ENCODE peak calls at places on chromosomes 12 and 14, in seven cellular contexts. One of them, this sample, is unnamed.

GRCh38 chr12:113965951-113966797 is at the start of gene RBM19:
- DNase-seq in sigmoid colon: peak
- DNase-seq in amygdala: peak
- DNase-seq in NAMALWA: peak
- DNase-seq in esophagus squamous epithelium: peak
- DNase-seq in B cell: peak
- DNase-seq in effector memory CD4-positive, alpha-beta T cell: peak
- DNase-seq in this sample: peak

GRCh38 chr12:72872488-72872887 is 600.3 kb downstream of the TRHDE start:
- DNase-seq in amygdala: no peak
- DNase-seq in effector memory CD4-positive, alpha-beta T cell: no peak
- DNase-seq in NAMALWA: no peak
- DNase-seq in B cell: no peak
- DNase-seq in esophagus squamous epithelium: no peak
- DNase-seq in sigmoid colon: no peak
- DNase-seq in this sample: no peak

GRCh38 chr12:74719447-74719846 is 181.8 kb downstream of the ATXN7L3B start:
- DNase-seq in amygdala: no peak
- DNase-seq in NAMALWA: no peak
- DNase-seq in B cell: no peak
- DNase-seq in esophagus squamous epithelium: no peak
- DNase-seq in sigmoid colon: no peak
- DNase-seq in effector memory CD4-positive, alpha-beta T cell: no peak
- DNase-seq in this sample: no peak

GRCh38 chr14:75748340-75748739 is 87.3 kb downstream of the TTLL5 start:
- DNase-seq in amygdala: no peak
- DNase-seq in esophagus squamous epithelium: no peak
- DNase-seq in B cell: no peak
- DNase-seq in effector memory CD4-positive, alpha-beta T cell: no peak
- DNase-seq in sigmoid colon: no peak
- DNase-seq in NAMALWA: no peak
- DNase-seq in this sample: no peak

GRCh38 chr12:49092086-49092815 is 2.4 kb downstream of the DHH start:
- DNase-seq in amygdala: no peak
- DNase-seq in B cell: peak
- DNase-seq in sigmoid colon: no peak
- DNase-seq in effector memory CD4-positive, alpha-beta T cell: no peak
- DNase-seq in NAMALWA: peak
- DNase-seq in esophagus squamous epithelium: no peak
- DNase-seq in this sample: no peak

GRCh38 chr12:132660047-132660446 is 27.1 kb downstream of the POLE start:
- DNase-seq in effector memory CD4-positive, alpha-beta T cell: no peak
- DNase-seq in NAMALWA: no peak
- DNase-seq in B cell: no peak
- DNase-seq in sigmoid colon: peak
- DNase-seq in esophagus squamous epithelium: no peak
- DNase-seq in amygdala: no peak
- DNase-seq in this sample: no peak

GRCh38 chr12:91551927-91552326 is 369.3 kb upstream of the DCN start:
- DNase-seq in esophagus squamous epithelium: no peak
- DNase-seq in effector memory CD4-positive, alpha-beta T cell: no peak
- DNase-seq in sigmoid colon: no peak
- DNase-seq in NAMALWA: peak
- DNase-seq in B cell: no peak
- DNase-seq in amygdala: no peak
- DNase-seq in this sample: peak

GRCh38 chr14:94795372-94795771 is 25.5 kb upstream of the GSC start:
- DNase-seq in esophagus squamous epithelium: no peak
- DNase-seq in sigmoid colon: no peak
- DNase-seq in amygdala: no peak
- DNase-seq in B cell: no peak
- DNase-seq in NAMALWA: no peak
- DNase-seq in effector memory CD4-positive, alpha-beta T cell: no peak
- DNase-seq in this sample: no peak

GRCh38 chr12:24991209-24992049 is 42.5 kb upstream of the BCAT1 start:
- DNase-seq in B cell: peak
- DNase-seq in amygdala: no peak
- DNase-seq in effector memory CD4-positive, alpha-beta T cell: no peak
- DNase-seq in NAMALWA: peak
- DNase-seq in sigmoid colon: no peak
- DNase-seq in esophagus squamous epithelium: no peak
- DNase-seq in this sample: no peak

GRCh38 chr14:67964391-67964812 is 144.8 kb downstream of the RAD51B start:
- DNase-seq in effector memory CD4-positive, alpha-beta T cell: no peak
- DNase-seq in B cell: no peak
- DNase-seq in sigmoid colon: no peak
- DNase-seq in NAMALWA: no peak
- DNase-seq in esophagus squamous epithelium: no peak
- DNase-seq in amygdala: no peak
- DNase-seq in this sample: no peak

GRCh38 chr14:48937796-48938195 is 648.4 kb downstream of the RPS29 start:
- DNase-seq in amygdala: no peak
- DNase-seq in B cell: no peak
- DNase-seq in esophagus squamous epithelium: no peak
- DNase-seq in effector memory CD4-positive, alpha-beta T cell: no peak
- DNase-seq in sigmoid colon: peak
- DNase-seq in NAMALWA: no peak
- DNase-seq in this sample: no peak

GRCh38 chr14:76261371-76261811 is 109.7 kb downstream of the GPATCH2L start:
- DNase-seq in NAMALWA: no peak
- DNase-seq in effector memory CD4-positive, alpha-beta T cell: no peak
- DNase-seq in B cell: no peak
- DNase-seq in esophagus squamous epithelium: no peak
- DNase-seq in sigmoid colon: no peak
- DNase-seq in amygdala: no peak
- DNase-seq in this sample: no peak

GRCh38 chr12:74816398-74817175 is 279.0 kb downstream of the ATXN7L3B start:
- DNase-seq in B cell: no peak
- DNase-seq in esophagus squamous epithelium: no peak
- DNase-seq in amygdala: no peak
- DNase-seq in sigmoid colon: no peak
- DNase-seq in effector memory CD4-positive, alpha-beta T cell: no peak
- DNase-seq in NAMALWA: no peak
- DNase-seq in this sample: no peak

GRCh38 chr12:130565189-130565588 is 150.9 kb downstream of the RIMBP2 start:
- DNase-seq in sigmoid colon: no peak
- DNase-seq in B cell: no peak
- DNase-seq in effector memory CD4-positive, alpha-beta T cell: no peak
- DNase-seq in amygdala: no peak
- DNase-seq in esophagus squamous epithelium: no peak
- DNase-seq in NAMALWA: no peak
- DNase-seq in this sample: no peak

GRCh38 chr12:96889273-96889933 is 17.7 kb upstream of the NEDD1 start:
- DNase-seq in sigmoid colon: no peak
- DNase-seq in effector memory CD4-positive, alpha-beta T cell: no peak
- DNase-seq in amygdala: no peak
- DNase-seq in NAMALWA: no peak
- DNase-seq in B cell: no peak
- DNase-seq in esophagus squamous epithelium: no peak
- DNase-seq in this sample: no peak

GRCh38 chr12:11959117-11959823 is 111.5 kb upstream of the BCL2L14 start:
- DNase-seq in effector memory CD4-positive, alpha-beta T cell: no peak
- DNase-seq in B cell: no peak
- DNase-seq in esophagus squamous epithelium: no peak
- DNase-seq in sigmoid colon: no peak
- DNase-seq in amygdala: no peak
- DNase-seq in NAMALWA: no peak
- DNase-seq in this sample: no peak

GRCh38 chr14:59363545-59364226 is 101.5 kb downstream of the GPR135 start:
- DNase-seq in esophagus squamous epithelium: no peak
- DNase-seq in NAMALWA: no peak
- DNase-seq in effector memory CD4-positive, alpha-beta T cell: no peak
- DNase-seq in amygdala: no peak
- DNase-seq in sigmoid colon: no peak
- DNase-seq in B cell: no peak
- DNase-seq in this sample: no peak

GRCh38 chr14:59314953-59315599 is 126.6 kb downstream of the DAAM1 start:
- DNase-seq in amygdala: no peak
- DNase-seq in effector memory CD4-positive, alpha-beta T cell: no peak
- DNase-seq in esophagus squamous epithelium: no peak
- DNase-seq in NAMALWA: no peak
- DNase-seq in B cell: no peak
- DNase-seq in sigmoid colon: no peak
- DNase-seq in this sample: no peak

GRCh38 chr12:46930101-46930500 is 104.3 kb upstream of the SLC38A4 start:
- DNase-seq in effector memory CD4-positive, alpha-beta T cell: no peak
- DNase-seq in esophagus squamous epithelium: no peak
- DNase-seq in B cell: no peak
- DNase-seq in NAMALWA: no peak
- DNase-seq in amygdala: no peak
- DNase-seq in sigmoid colon: no peak
- DNase-seq in this sample: no peak

GRCh38 chr14:60968671-60969070 is 12.2 kb downstream of the TRMT5 start:
- DNase-seq in B cell: no peak
- DNase-seq in NAMALWA: no peak
- DNase-seq in effector memory CD4-positive, alpha-beta T cell: no peak
- DNase-seq in amygdala: no peak
- DNase-seq in sigmoid colon: no peak
- DNase-seq in esophagus squamous epithelium: no peak
- DNase-seq in this sample: no peak

GRCh38 chr12:25189656-25190055 is 5.3 kb downstream of the DNAI7 start:
- DNase-seq in sigmoid colon: no peak
- DNase-seq in esophagus squamous epithelium: no peak
- DNase-seq in NAMALWA: no peak
- DNase-seq in amygdala: no peak
- DNase-seq in effector memory CD4-positive, alpha-beta T cell: no peak
- DNase-seq in B cell: no peak
- DNase-seq in this sample: no peak

GRCh38 chr12:103799504-103800251 is 41.4 kb downstream of the NT5DC3 start:
- DNase-seq in B cell: no peak
- DNase-seq in esophagus squamous epithelium: no peak
- DNase-seq in effector memory CD4-positive, alpha-beta T cell: no peak
- DNase-seq in sigmoid colon: peak
- DNase-seq in NAMALWA: no peak
- DNase-seq in amygdala: no peak
- DNase-seq in this sample: no peak

GRCh38 chr14:66572836-66573235 is 64.9 kb downstream of the GPHN start:
- DNase-seq in amygdala: no peak
- DNase-seq in effector memory CD4-positive, alpha-beta T cell: no peak
- DNase-seq in sigmoid colon: no peak
- DNase-seq in esophagus squamous epithelium: no peak
- DNase-seq in NAMALWA: no peak
- DNase-seq in B cell: no peak
- DNase-seq in this sample: no peak

GRCh38 chr14:90093942-90094595 is 32.3 kb downstream of the KCNK13 start:
- DNase-seq in amygdala: no peak
- DNase-seq in effector memory CD4-positive, alpha-beta T cell: no peak
- DNase-seq in B cell: no peak
- DNase-seq in NAMALWA: no peak
- DNase-seq in esophagus squamous epithelium: no peak
- DNase-seq in sigmoid colon: no peak
- DNase-seq in this sample: no peak

GRCh38 chr14:52918486-52918885 is 32.4 kb downstream of the FERMT2 start:
- DNase-seq in amygdala: no peak
- DNase-seq in esophagus squamous epithelium: no peak
- DNase-seq in B cell: peak
- DNase-seq in sigmoid colon: no peak
- DNase-seq in NAMALWA: peak
- DNase-seq in effector memory CD4-positive, alpha-beta T cell: peak
- DNase-seq in this sample: no peak

GRCh38 chr14:38941485-38941884 is 161.6 kb downstream of the SEC23A start:
- DNase-seq in effector memory CD4-positive, alpha-beta T cell: no peak
- DNase-seq in NAMALWA: no peak
- DNase-seq in amygdala: no peak
- DNase-seq in esophagus squamous epithelium: no peak
- DNase-seq in B cell: no peak
- DNase-seq in sigmoid colon: no peak
- DNase-seq in this sample: no peak

GRCh38 chr14:22497671-22498093 is 91.3 kb downstream of the DAD1 start:
- DNase-seq in sigmoid colon: no peak
- DNase-seq in NAMALWA: no peak
- DNase-seq in effector memory CD4-positive, alpha-beta T cell: no peak
- DNase-seq in amygdala: no peak
- DNase-seq in esophagus squamous epithelium: no peak
- DNase-seq in B cell: no peak
- DNase-seq in this sample: no peak

GRCh38 chr12:80829767-80830166 is 108.0 kb downstream of the LIN7A start:
- DNase-seq in esophagus squamous epithelium: no peak
- DNase-seq in effector memory CD4-positive, alpha-beta T cell: no peak
- DNase-seq in B cell: no peak
- DNase-seq in amygdala: no peak
- DNase-seq in sigmoid colon: no peak
- DNase-seq in NAMALWA: no peak
- DNase-seq in this sample: no peak

GRCh38 chr12:64256166-64256800 is 34.2 kb upstream of the KICS2 start:
- DNase-seq in amygdala: no peak
- DNase-seq in effector memory CD4-positive, alpha-beta T cell: no peak
- DNase-seq in B cell: peak
- DNase-seq in NAMALWA: peak
- DNase-seq in esophagus squamous epithelium: no peak
- DNase-seq in sigmoid colon: no peak
- DNase-seq in this sample: no peak

GRCh38 chr12:123492290-123492689 is 34.4 kb downstream of the SNRNP35 start:
- DNase-seq in effector memory CD4-positive, alpha-beta T cell: no peak
- DNase-seq in sigmoid colon: no peak
- DNase-seq in amygdala: no peak
- DNase-seq in esophagus squamous epithelium: no peak
- DNase-seq in NAMALWA: no peak
- DNase-seq in B cell: no peak
- DNase-seq in this sample: no peak

GRCh38 chr12:8667280-8667679 is 4.7 kb upstream of the MFAP5 start:
- DNase-seq in amygdala: no peak
- DNase-seq in sigmoid colon: no peak
- DNase-seq in NAMALWA: peak
- DNase-seq in esophagus squamous epithelium: no peak
- DNase-seq in effector memory CD4-positive, alpha-beta T cell: no peak
- DNase-seq in B cell: no peak
- DNase-seq in this sample: no peak

GRCh38 chr14:75301666-75302325 is 23.2 kb downstream of the FOS start:
- DNase-seq in sigmoid colon: peak
- DNase-seq in NAMALWA: no peak
- DNase-seq in esophagus squamous epithelium: no peak
- DNase-seq in amygdala: no peak
- DNase-seq in B cell: no peak
- DNase-seq in effector memory CD4-positive, alpha-beta T cell: no peak
- DNase-seq in this sample: peak

GRCh38 chr14:31536201-31536960 is 24.8 kb upstream of the NUBPL start:
- DNase-seq in effector memory CD4-positive, alpha-beta T cell: no peak
- DNase-seq in NAMALWA: no peak
- DNase-seq in sigmoid colon: no peak
- DNase-seq in esophagus squamous epithelium: no peak
- DNase-seq in B cell: no peak
- DNase-seq in amygdala: no peak
- DNase-seq in this sample: no peak

GRCh38 chr12:65121049-65121955 is at the start of gene WIF1:
- DNase-seq in sigmoid colon: peak
- DNase-seq in esophagus squamous epithelium: no peak
- DNase-seq in B cell: peak
- DNase-seq in NAMALWA: no peak
- DNase-seq in effector memory CD4-positive, alpha-beta T cell: no peak
- DNase-seq in amygdala: no peak
- DNase-seq in this sample: peak

GRCh38 chr12:102454330-102454729 is 26.0 kb downstream of the IGF1 start:
- DNase-seq in effector memory CD4-positive, alpha-beta T cell: no peak
- DNase-seq in NAMALWA: no peak
- DNase-seq in B cell: no peak
- DNase-seq in amygdala: no peak
- DNase-seq in esophagus squamous epithelium: no peak
- DNase-seq in sigmoid colon: no peak
- DNase-seq in this sample: no peak

GRCh38 chr12:27151479-27151878 is 69.1 kb upstream of the C12orf71 start:
- DNase-seq in amygdala: no peak
- DNase-seq in B cell: no peak
- DNase-seq in sigmoid colon: no peak
- DNase-seq in effector memory CD4-positive, alpha-beta T cell: no peak
- DNase-seq in NAMALWA: no peak
- DNase-seq in esophagus squamous epithelium: no peak
- DNase-seq in this sample: no peak

GRCh38 chr12:10721654-10722501 is 1.2 kb downstream of the YBX3 start:
- DNase-seq in B cell: peak
- DNase-seq in sigmoid colon: peak
- DNase-seq in effector memory CD4-positive, alpha-beta T cell: peak
- DNase-seq in esophagus squamous epithelium: peak
- DNase-seq in amygdala: no peak
- DNase-seq in NAMALWA: peak
- DNase-seq in this sample: peak

GRCh38 chr14:75213172-75213571 is 36.8 kb upstream of the TMED10 start:
- DNase-seq in amygdala: no peak
- DNase-seq in sigmoid colon: no peak
- DNase-seq in esophagus squamous epithelium: no peak
- DNase-seq in NAMALWA: no peak
- DNase-seq in B cell: no peak
- DNase-seq in effector memory CD4-positive, alpha-beta T cell: no peak
- DNase-seq in this sample: no peak